ENCODE peak calls at places on chromosomes 11 and 22, in four cellular contexts. Y is GM13977, C is Calu3, V is HL-60. T is an unnamed sample.

GRCh38 chr11:3969613-3970012 is 114.1 kb downstream of the STIM1 start:
- DNase-seq in Y (no peak), C (no peak), V (no peak), T (no peak)

GRCh38 chr11:119474682-119475596 is 52.0 kb upstream of the THY1 start:
- DNase-seq in Y (peak), C (peak), V (no peak), T (peak)

GRCh38 chr11:94731921-94732601 is 36.1 kb upstream of the AMOTL1 start:
- DNase-seq in Y (no peak), C (no peak), V (no peak), T (no peak)

GRCh38 chr11:79485694-79486093 is 44.9 kb upstream of the TENM4 start:
- DNase-seq in Y (no peak), C (no peak), V (no peak), T (no peak)

GRCh38 chr11:92550871-92551270 is 326.3 kb downstream of the FAT3 start:
- DNase-seq in Y (no peak), C (no peak), V (no peak), T (no peak)

GRCh38 chr11:68403424-68403823 is 57.1 kb upstream of the PPP6R3 start:
- DNase-seq in Y (no peak), C (no peak), V (no peak), T (no peak)

GRCh38 chr22:19970479-19971275 is 29.1 kb upstream of the TXNRD2 start:
- DNase-seq in Y (peak), C (peak), V (no peak), T (peak)

GRCh38 chr11:73218106-73218829 is at the start of gene P2RY2:
- DNase-seq in Y (peak), C (peak), V (peak), T (peak)

GRCh38 chr11:67055812-67056211 is 835 bp upstream of the RHOD start:
- DNase-seq in Y (no peak), C (no peak), V (no peak), T (no peak)

GRCh38 chr22:39958916-39959639 is 1.1 kb upstream of the TMA7B start:
- DNase-seq in Y (no peak), C (no peak), V (no peak), T (no peak)

GRCh38 chr22:39960791-39961746 is 872 bp downstream of the TMA7B start:
- DNase-seq in Y (peak), C (no peak), V (peak), T (peak)

GRCh38 chr22:39958009-39958711 is 2.0 kb upstream of the TMA7B start:
- DNase-seq in Y (no peak), C (no peak), V (no peak), T (no peak)

GRCh38 chr22:39962071-39962470 is 1.9 kb downstream of the TMA7B start:
- DNase-seq in Y (no peak), C (no peak), V (no peak), T (no peak)

GRCh38 chr22:39959640-39960447 is at the start of gene TMA7B:
- DNase-seq in Y (no peak), C (peak), V (peak), T (no peak)
- TF ChIP-seq CTCF in Y (no peak), C (no peak), V (no peak), T (no peak)

GRCh38 chr22:37731804-37732471 is 35.1 kb downstream of the TRIOBP start:
- DNase-seq in Y (no peak), C (peak), V (no peak), T (no peak)

GRCh38 chr22:37725551-37726239 is 28.8 kb downstream of the TRIOBP start:
- DNase-seq in Y (no peak), C (no peak), V (no peak), T (no peak)

GRCh38 chr22:37728620-37729019 is 31.8 kb downstream of the TRIOBP start:
- DNase-seq in Y (no peak), C (no peak), V (no peak), T (no peak)

GRCh38 chr22:37726240-37726887 is 29.5 kb downstream of the TRIOBP start:
- DNase-seq in Y (peak), C (no peak), V (no peak), T (peak)
- TF ChIP-seq CTCF in Y (peak), C (no peak), V (no peak), T (no peak)

GRCh38 chr11:132137981-132138313 is 767.5 kb downstream of the NTM start:
- DNase-seq in Y (no peak), C (no peak), V (no peak), T (no peak)

GRCh38 chr11:132142554-132142953 is 772.1 kb downstream of the NTM start:
- DNase-seq in Y (no peak), C (no peak), V (no peak), T (no peak)

GRCh38 chr11:132139181-132139580 is 768.8 kb downstream of the NTM start:
- DNase-seq in Y (no peak), C (no peak), V (no peak), T (no peak)

GRCh38 chr11:132142102-132142501 is 771.7 kb downstream of the NTM start:
- DNase-seq in Y (no peak), C (no peak), V (no peak), T (no peak)

GRCh38 chr11:132140056-132140455 is 769.6 kb downstream of the NTM start:
- DNase-seq in Y (no peak), C (no peak), V (no peak), T (no peak)
- TF ChIP-seq CTCF in Y (no peak), C (no peak), V (no peak), T (no peak)

GRCh38 chr11:1840780-1841480 is 2.1 kb downstream of the TNNI2 start:
- DNase-seq in Y (no peak), C (no peak), V (no peak), T (no peak)

GRCh38 chr11:1842149-1843097 is 3.6 kb downstream of the TNNI2 start:
- DNase-seq in Y (no peak), C (peak), V (no peak), T (no peak)

GRCh38 chr11:1839924-1840779 is 1.4 kb downstream of the TNNI2 start:
- DNase-seq in Y (peak), C (no peak), V (peak), T (peak)

GRCh38 chr11:1843098-1843473 is 4.3 kb downstream of the TNNI2 start:
- DNase-seq in Y (no peak), C (no peak), V (no peak), T (no peak)

DNA sequence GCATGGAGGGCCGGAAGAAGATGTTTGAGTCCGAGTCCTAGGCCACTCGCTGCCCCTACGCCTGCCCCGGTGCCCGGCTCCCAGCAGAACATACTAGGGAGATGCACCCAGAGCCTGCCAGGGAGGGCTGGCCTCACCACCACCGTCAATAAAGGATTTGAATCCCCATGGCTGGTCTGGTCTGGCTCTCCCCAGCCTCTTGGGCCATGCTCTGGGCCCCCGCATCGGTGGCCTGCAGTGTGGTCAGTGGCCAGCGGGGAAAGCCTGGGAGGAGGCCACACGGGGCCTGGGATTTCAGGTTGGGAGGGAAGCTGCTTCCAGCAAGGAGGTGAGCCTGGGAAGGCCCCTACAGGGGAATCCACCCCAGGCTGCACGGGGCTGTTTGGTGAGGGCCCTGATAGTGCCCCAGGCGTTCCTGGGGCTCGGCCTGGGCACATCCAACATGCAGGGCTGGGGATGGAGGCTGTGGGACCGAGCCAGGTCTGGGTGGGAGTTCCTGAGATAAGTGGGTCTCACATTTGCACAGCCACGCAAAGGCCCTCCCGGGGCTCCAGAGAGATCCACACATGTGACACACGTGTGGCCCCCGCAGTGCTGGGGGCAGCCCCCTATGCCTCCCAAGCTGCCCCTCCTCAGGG is 2.8 kb downstream of the TNNI2 start:
- DNase-seq in Y (no peak), C (no peak), V (no peak), T (no peak)
- TF ChIP-seq CTCF in Y (no peak), C (no peak), V (no peak), T (no peak)

T was measured in GM13976.